ENCODE peak calls at places on chromosomes 12 and 14, in ten cellular contexts. E is stimulated activated naive CD4-positive, alpha-beta T cell treated with Interleukin-2 at 50 U/mL for 16 hours; O is astrocyte of the spinal cord; J is foreskin keratinocyte; N is naive thymus-derived CD4-positive, alpha-beta T cell; R is effector CD4-positive, alpha-beta T cell; G is EL; B is RWPE2; V is GM13977; P is T-helper 9 cell. Q is an unnamed sample.
A peak's percentile ranks its signal among the peaks of the same experiment; 100 is the strongest.

GRCh38 chr14:74927225-74927624 is 4.2 kb upstream of the RPS6KL1 start:
- DNase-seq in E (no peak), O (no peak), J (no peak), N (no peak), R (no peak), G (no peak), B (no peak), V (no peak), P (no peak), Q (no peak)

GRCh38 chr14:36515105-36515593 is 4.9 kb downstream of the NKX2-1 start:
- DNase-seq in E (no peak), O (no peak), J (no peak), N (no peak), R (no peak), G (no peak), B (no peak), V (peak; percentile 21), P (no peak), Q (no peak)

GRCh38 chr14:32623300-32624093 is 294.4 kb downstream of the AKAP6 start:
- DNase-seq in E (no peak), O (no peak), J (no peak), N (no peak), R (no peak), G (peak; percentile 64), B (no peak), V (no peak), P (no peak), Q (peak; percentile 19)

GRCh38 chr12:34210183-34210582 is 187.9 kb downstream of the ALG10 start:
- DNase-seq in E (no peak), O (no peak), J (no peak), N (no peak), R (no peak), G (no peak), B (no peak), V (no peak), P (no peak), Q (no peak)

GRCh38 chr12:77152623-77153193 is 87.3 kb upstream of the E2F7 start:
- DNase-seq in E (no peak), O (peak; percentile 68), J (no peak), N (no peak), R (no peak), G (peak; percentile 38), B (no peak), V (no peak), P (no peak), Q (peak; percentile 56)

GRCh38 chr14:49621114-49621881 is 699 bp downstream of the MGAT2 start:
- DNase-seq in E (peak; percentile 67), O (no peak), J (no peak), N (no peak), R (peak; percentile 42), G (peak; percentile 52), B (peak; percentile 80), V (peak; percentile 49), P (peak; percentile 48), Q (peak; percentile 28)

GRCh38 chr14:95394981-95395737 is 75.5 kb upstream of the CLMN start:
- DNase-seq in E (no peak), O (no peak), J (no peak), N (no peak), R (no peak), G (no peak), B (peak; percentile 28), V (no peak), P (no peak), Q (no peak)

GRCh38 chr14:102795060-102795925 is 18.0 kb downstream of the TRAF3 start:
- DNase-seq in E (no peak), O (peak; percentile 83), J (peak; percentile 74), N (no peak), R (no peak), G (peak; percentile 89), B (no peak), V (peak; percentile 49), P (no peak), Q (peak; percentile 91)

GRCh38 chr12:112413846-112414625 is 4.6 kb upstream of the RPL6 start:
- DNase-seq in E (no peak), O (no peak), J (no peak), N (no peak), R (no peak), G (no peak), B (no peak), V (no peak), P (no peak), Q (no peak)

GRCh38 chr12:48002179-48002601 is 2.1 kb downstream of the COL2A1 start:
- DNase-seq in E (no peak), O (no peak), J (no peak), N (no peak), R (no peak), G (no peak), B (no peak), V (no peak), P (no peak), Q (no peak)

GRCh38 chr12:42326466-42327226 is 679 bp downstream of the PPHLN1 start:
- DNase-seq in E (no peak), O (peak; percentile 71), J (no peak), N (peak; percentile 3), R (no peak), G (peak; percentile 35), B (no peak), V (no peak), P (no peak), Q (peak; percentile 27)

GRCh38 chr14:93207468-93208308 is 632 bp downstream of the UBR7 start:
- DNase-seq in E (no peak), O (peak; percentile 66), J (peak; percentile 18), N (no peak), R (no peak), G (peak; percentile 76), B (peak; percentile 78), V (peak; percentile 57), P (no peak), Q (peak; percentile 64)

GRCh38 chr14:102690509-102691286 is 86.6 kb upstream of the TRAF3 start:
- DNase-seq in E (no peak), O (no peak), J (no peak), N (no peak), R (no peak), G (no peak), B (no peak), V (no peak), P (no peak), Q (no peak)

GRCh38 chr14:21072781-21073339 is 2.8 kb downstream of the ARHGEF40 start:
- DNase-seq in E (no peak), O (no peak), J (no peak), N (no peak), R (no peak), G (no peak), B (no peak), V (peak; percentile 23), P (no peak), Q (no peak)

GRCh38 chr12:29314421-29314820 is 66.6 kb downstream of the ERGIC2 start:
- DNase-seq in E (no peak), O (no peak), J (no peak), N (no peak), R (no peak), G (no peak), B (no peak), V (no peak), P (no peak), Q (no peak)

GRCh38 chr12:49043856-49044258 is 16.7 kb downstream of the KMT2D start:
- DNase-seq in E (peak; percentile 70), O (peak; percentile 20), J (no peak), N (peak; percentile 65), R (peak; percentile 77), G (peak; percentile 45), B (peak; percentile 55), V (peak; percentile 88), P (peak; percentile 87), Q (peak; percentile 40)

GRCh38 chr12:69701821-69702220 is 2.7 kb upstream of the BEST3 start:
- DNase-seq in E (no peak), O (no peak), J (no peak), N (no peak), R (no peak), G (no peak), B (no peak), V (no peak), P (no peak), Q (no peak)

GRCh38 chr12:132150780-132151144 is 6.5 kb downstream of the NOC4L start:
- DNase-seq in E (no peak), O (no peak), J (no peak), N (no peak), R (no peak), G (no peak), B (peak; percentile 60), V (no peak), P (no peak), Q (no peak)

GRCh38 chr12:94813314-94813713 is 163.0 kb upstream of the TMCC3 start:
- DNase-seq in E (no peak), O (no peak), J (no peak), N (no peak), R (no peak), G (no peak), B (no peak), V (no peak), P (no peak), Q (no peak)